ENCODE peak calls at places on chromosomes 2 and 18, in four cellular contexts. One of them, this sample, is unnamed.

GRCh38 chr2:169734172-169734847 is 678 bp downstream of the KLHL23 start:
- DNase-seq in trophoblast cell: peak; percentile 11
- DNase-seq in H1: no peak
- DNase-seq in H9: no peak
- DNase-seq in this sample: peak; percentile 57

GRCh38 chr2:38935568-38936172 is 46.0 kb downstream of the ARHGEF33 start:
- DNase-seq in trophoblast cell: peak; percentile 44
- DNase-seq in H1: no peak
- DNase-seq in H9: no peak
- DNase-seq in this sample: no peak

GRCh38 chr2:53877556-53877955 is 17.8 kb upstream of the GPR75 start:
- DNase-seq in H9: no peak
- DNase-seq in H1: no peak
- DNase-seq in trophoblast cell: no peak
- DNase-seq in this sample: no peak

GRCh38 chr2:139891636-139892035 is 1111.4 kb upstream of the NXPH2 start:
- DNase-seq in trophoblast cell: no peak
- DNase-seq in H9: no peak
- DNase-seq in H1: no peak
- DNase-seq in this sample: no peak

GRCh38 chr2:16475581-16475980 is 190.1 kb downstream of the CYRIA start:
- DNase-seq in H9: no peak
- DNase-seq in trophoblast cell: peak; percentile 2
- DNase-seq in H1: no peak
- DNase-seq in this sample: peak; percentile 72

GRCh38 chr2:79994161-79994560 is 310.4 kb downstream of the LRRTM1 start:
- DNase-seq in H9: no peak
- DNase-seq in H1: no peak
- DNase-seq in trophoblast cell: no peak
- DNase-seq in this sample: no peak

GRCh38 chr18:5894215-5894612 is 1.1 kb downstream of the TMEM200C start:
- DNase-seq in H9: no peak
- DNase-seq in H1: no peak
- DNase-seq in trophoblast cell: no peak
- DNase-seq in this sample: no peak

GRCh38 chr2:209682646-209683045 is 89.0 kb upstream of the UNC80 start:
- DNase-seq in H1: no peak
- DNase-seq in H9: no peak
- DNase-seq in trophoblast cell: no peak
- DNase-seq in this sample: no peak

GRCh38 chr2:113217455-113218282 is 43.9 kb downstream of the PSD4 start:
- DNase-seq in H1: no peak
- DNase-seq in trophoblast cell: no peak
- DNase-seq in H9: no peak
- DNase-seq in this sample: peak; percentile 64

GRCh38 chr18:46761054-46761769 is 4.4 kb upstream of the ST8SIA5 start:
- DNase-seq in H9: no peak
- DNase-seq in H1: no peak
- DNase-seq in trophoblast cell: no peak
- DNase-seq in this sample: no peak

GRCh38 chr2:176490061-176490861 is 221.0 kb downstream of the MTX2 start:
- DNase-seq in H9: peak; percentile 80
- DNase-seq in trophoblast cell: no peak
- DNase-seq in H1: peak; percentile 43
- DNase-seq in this sample: peak; percentile 82

GRCh38 chr2:227455200-227455599 is 16.8 kb upstream of the AGFG1 start:
- DNase-seq in H1: no peak
- DNase-seq in H9: no peak
- DNase-seq in trophoblast cell: no peak
- DNase-seq in this sample: no peak

GRCh38 chr2:160365691-160366367 is 127.8 kb downstream of the RBMS1 start:
- DNase-seq in trophoblast cell: no peak
- DNase-seq in H1: no peak
- DNase-seq in H9: no peak
- DNase-seq in this sample: no peak

GRCh38 chr2:201257381-201257940 is 2.9 kb upstream of the CASP8 start:
- DNase-seq in H1: no peak
- DNase-seq in trophoblast cell: peak; percentile 45
- DNase-seq in H9: peak; percentile 35
- DNase-seq in this sample: peak; percentile 53

GRCh38 chr2:67846341-67847070 is 216.3 kb downstream of the C1D start:
- DNase-seq in trophoblast cell: peak; percentile 92
- DNase-seq in H9: peak; percentile 78
- DNase-seq in H1: peak; percentile 54
- DNase-seq in this sample: peak; percentile 84

GRCh38 chr2:128362889-128363228 is 44.2 kb upstream of the HS6ST1 start:
- DNase-seq in H9: peak; percentile 91
- DNase-seq in trophoblast cell: peak; percentile 89
- DNase-seq in H1: peak; percentile 84
- DNase-seq in this sample: peak; percentile 99

GRCh38 chr18:79611040-79611681 is 68.4 kb upstream of the CTDP1 start:
- DNase-seq in trophoblast cell: peak; percentile 33
- DNase-seq in H1: no peak
- DNase-seq in H9: no peak
- DNase-seq in this sample: peak; percentile 98

GRCh38 chr2:38301340-38301968 is 75.6 kb downstream of the ATL2 start:
- DNase-seq in trophoblast cell: no peak
- DNase-seq in H9: peak; percentile 30
- DNase-seq in H1: no peak
- DNase-seq in this sample: peak; percentile 79

GRCh38 chr2:10481666-10482157 is 33.6 kb upstream of the ODC1 start:
- DNase-seq in H1: no peak
- DNase-seq in trophoblast cell: no peak
- DNase-seq in H9: no peak
- DNase-seq in this sample: no peak

GRCh38 chr2:219289537-219290361 is 10.6 kb downstream of the DNAJB2 start:
- DNase-seq in H1: no peak
- DNase-seq in trophoblast cell: no peak
- DNase-seq in H9: no peak
- DNase-seq in this sample: no peak
- H3K27ac ChIP-seq in H1: no peak overlapping the region
- H3K27ac ChIP-seq in trophoblast cell: no peak overlapping the region
- H3K27ac ChIP-seq in H9: no peak overlapping the region
- H3K27ac ChIP-seq in this sample: no peak overlapping the region

GRCh38 chr2:195407782-195408181 is 249.2 kb upstream of the SLC39A10 start:
- DNase-seq in trophoblast cell: peak; percentile 1
- DNase-seq in H1: no peak
- DNase-seq in H9: no peak
- DNase-seq in this sample: peak; percentile 14
- H2BK120ac ChIP-seq in trophoblast cell: no peak overlapping the region
- H2BK120ac ChIP-seq in H1: no peak overlapping the region
- H2BK120ac ChIP-seq in H9: no peak overlapping the region
- H2BK120ac ChIP-seq in this sample: no peak overlapping the region

GRCh38 chr2:61359058-61359457 is 111.8 kb downstream of the USP34 start:
- DNase-seq in H1: no peak
- DNase-seq in H9: no peak
- DNase-seq in trophoblast cell: no peak
- DNase-seq in this sample: no peak

GRCh38 chr2:61357681-61358080 is 113.2 kb downstream of the USP34 start:
- DNase-seq in H9: no peak
- DNase-seq in H1: no peak
- DNase-seq in trophoblast cell: peak; percentile 93
- DNase-seq in this sample: no peak

GRCh38 chr2:61362873-61363272 is 108.0 kb downstream of the USP34 start:
- DNase-seq in H9: no peak
- DNase-seq in trophoblast cell: no peak
- DNase-seq in H1: no peak
- DNase-seq in this sample: no peak

GRCh38 chr2:61363580-61363979 is 107.3 kb downstream of the USP34 start:
- DNase-seq in H1: no peak
- DNase-seq in H9: no peak
- DNase-seq in trophoblast cell: no peak
- DNase-seq in this sample: no peak

DNA sequence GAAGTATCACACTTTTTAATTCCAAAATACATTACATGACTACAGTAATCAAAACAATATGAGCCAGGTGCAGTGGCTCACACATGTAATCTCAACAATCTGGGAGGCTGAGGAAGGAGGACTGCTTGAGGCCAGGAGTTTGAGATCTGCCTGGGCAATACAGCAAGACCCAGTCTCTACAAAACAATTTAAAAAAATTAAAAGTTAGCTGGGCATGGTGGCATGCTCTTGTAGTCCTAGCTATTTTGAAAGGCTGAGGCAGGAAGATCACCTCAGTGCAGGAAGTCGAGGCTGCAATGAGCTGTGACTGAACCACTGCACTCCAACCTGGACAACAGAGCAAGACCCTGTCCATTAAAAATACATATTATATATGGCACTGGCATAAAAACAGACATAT is 109.8 kb downstream of the USP34 start:
- DNase-seq in H1: no peak
- DNase-seq in H9: no peak
- DNase-seq in trophoblast cell: no peak
- DNase-seq in this sample: no peak
- H3K79me2 ChIP-seq in H1: peaks cover 69% of the 10 kb centered on the region
- H3K79me2 ChIP-seq in H9: peaks cover 2% of the 10 kb centered on the region
- H3K79me2 ChIP-seq in trophoblast cell: no peaks in the 10 kb centered on the region
- H3K79me2 ChIP-seq in this sample: peaks cover 4% of the 10 kb centered on the region

GRCh38 chr2:211396815-211397214 is 840.4 kb downstream of the CPS1 start:
- DNase-seq in H9: no peak
- DNase-seq in H1: no peak
- DNase-seq in trophoblast cell: no peak
- DNase-seq in this sample: no peak
- H3K27ac ChIP-seq in H9: no peak overlapping the region
- H3K27ac ChIP-seq in H1: no peak overlapping the region
- H3K27ac ChIP-seq in trophoblast cell: no peak overlapping the region
- H3K27ac ChIP-seq in this sample: no peak overlapping the region

GRCh38 chr18:76450452-76450851 is 44.6 kb downstream of the ZNF516 start:
- DNase-seq in H9: no peak
- DNase-seq in H1: no peak
- DNase-seq in trophoblast cell: no peak
- DNase-seq in this sample: no peak
- H2BK120ac ChIP-seq in H9: no peak overlapping the region
- H2BK120ac ChIP-seq in H1: no peak overlapping the region
- H2BK120ac ChIP-seq in trophoblast cell: no peak overlapping the region
- H2BK120ac ChIP-seq in this sample: no peak overlapping the region